ENCODE peak calls at places on chromosomes 3 and 15, in eight cellular contexts. U, C, R, Z, M, Y, X and E are unnamed samples.

GRCh38 chr3:127697531-127698240 is 24.9 kb downstream of the ABTB1 start:
- DNase-seq in Z (peak), X (no peak), U (peak), M (peak), Y (peak), C (peak), R (no peak), E (peak)

GRCh38 chr15:92077353-92078080 is 224.0 kb downstream of the SLCO3A1 start:
- DNase-seq in C (peak), U (peak), Z (peak), R (no peak), M (peak), X (peak), Y (peak), E (peak)

GRCh38 chr15:85840079-85840801 is 45.5 kb upstream of the KLHL25 start:
- DNase-seq in Z (peak), M (peak), Y (peak), R (peak), X (peak), U (peak), C (peak), E (peak)

GRCh38 chr3:175386630-175387029 is 527.5 kb downstream of the NAALADL2 start:
- DNase-seq in M (no peak), Z (no peak), U (no peak), C (peak), R (no peak), Y (peak), X (peak), E (no peak)

GRCh38 chr15:56243774-56244236 is at the start of gene RFX7:
- DNase-seq in U (peak), X (no peak), C (peak), M (peak), Y (peak), R (peak), Z (peak), E (no peak)

GRCh38 chr15:45669422-45669821 is 34.6 kb downstream of the SQOR start:
- DNase-seq in M (no peak), X (no peak), Z (no peak), U (no peak), R (no peak), C (no peak), Y (no peak), E (no peak)

GRCh38 chr3:12922881-12923431 is 81.6 kb upstream of the RPL32 start:
- DNase-seq in Z (no peak), X (no peak), R (no peak), M (no peak), U (peak), C (no peak), Y (no peak), E (no peak)

GRCh38 chr15:41556657-41557056 is 2.4 kb upstream of the TYRO3 start:
- DNase-seq in R (no peak), X (no peak), C (no peak), Z (no peak), U (no peak), Y (no peak), M (no peak), E (no peak)

GRCh38 chr3:111548060-111548459 is 6.1 kb downstream of the CD96 start:
- DNase-seq in Z (no peak), C (no peak), U (no peak), M (no peak), R (peak), Y (no peak), X (no peak), E (no peak)

GRCh38 chr3:139830817-139831216 is 104.2 kb upstream of the CLSTN2 start:
- DNase-seq in U (no peak), Y (no peak), M (no peak), C (no peak), R (no peak), Z (no peak), X (no peak), E (no peak)